ENCODE peak calls at places on chromosomes 13 and 19, in eight cellular contexts. S, M, A, Y, J, W, X and V are unnamed samples.

GRCh38 chr13:29594710-29595379 is 643 bp downstream of the SLC7A1 start:
- DNase-seq in J (peak), Y (peak), W (peak), S (peak), X (no peak), M (no peak), A (peak), V (peak)

GRCh38 chr19:44988896-44989563 is 12.2 kb upstream of the RELB start:
- DNase-seq in W (peak), J (peak), M (no peak), A (peak), S (peak), Y (peak), X (peak), V (no peak)

GRCh38 chr13:35699181-35699580 is 222.7 kb upstream of the MAB21L1 start:
- DNase-seq in S (no peak), W (no peak), X (no peak), Y (peak), J (no peak), A (peak), M (no peak), V (no peak)

GRCh38 chr13:24493356-24493755 is 19.2 kb downstream of the PARP4 start:
- DNase-seq in M (no peak), S (no peak), W (no peak), X (no peak), A (no peak), Y (no peak), J (no peak), V (no peak)

GRCh38 chr13:28819046-28819747 is 942 bp upstream of the MTUS2 start:
- DNase-seq in A (peak), S (no peak), M (no peak), W (peak), Y (peak), X (no peak), J (peak), V (no peak)

GRCh38 chr13:77616027-77616426 is 80.5 kb downstream of the SCEL start:
- DNase-seq in S (no peak), J (no peak), Y (no peak), M (no peak), A (no peak), X (no peak), W (no peak), V (no peak)

GRCh38 chr19:45630463-45630862 is 8.7 kb downstream of the EML2 start:
- DNase-seq in W (peak), A (peak), M (peak), S (no peak), X (peak), Y (peak), J (no peak), V (no peak)

GRCh38 chr13:94301487-94301886 is 178.0 kb downstream of the DCT start:
- DNase-seq in Y (no peak), A (no peak), X (no peak), S (no peak), M (no peak), J (no peak), W (no peak), V (no peak)

GRCh38 chr13:61600360-61601033 is 184.8 kb upstream of the PCDH20 start:
- DNase-seq in A (no peak), S (no peak), X (no peak), M (no peak), W (no peak), Y (no peak), J (no peak), V (no peak)

GRCh38 chr19:3692141-3693029 is 7.9 kb downstream of the PIP5K1C start:
- DNase-seq in A (no peak), M (no peak), S (peak), W (peak), X (no peak), Y (no peak), J (no peak), V (no peak)

GRCh38 chr13:112522578-112522977 is 65.4 kb downstream of the TUBGCP3 start:
- DNase-seq in X (no peak), M (no peak), S (no peak), W (no peak), Y (peak), J (no peak), A (peak), V (no peak)

GRCh38 chr19:10617409-10618121 is 7.8 kb upstream of the SLC44A2 start:
- DNase-seq in X (no peak), A (peak), Y (peak), W (no peak), J (no peak), M (peak), S (no peak), V (no peak)

GRCh38 chr19:56834564-56835375 is 5.8 kb downstream of the PEG3 start:
- DNase-seq in W (no peak), J (no peak), Y (no peak), M (no peak), A (no peak), S (no peak), X (no peak), V (no peak)

GRCh38 chr19:42287017-42287825 is 14.7 kb upstream of the PRR19 start:
- DNase-seq in Y (no peak), M (no peak), J (no peak), W (no peak), A (no peak), X (no peak), S (peak), V (no peak)

GRCh38 chr13:30830638-30830965 is 75.5 kb upstream of the MEDAG start:
- DNase-seq in X (peak), S (no peak), A (no peak), M (no peak), W (no peak), Y (peak), J (no peak), V (no peak)

GRCh38 chr13:19863323-19864017 is at the start of gene ZMYM5:
- DNase-seq in A (peak), X (peak), W (peak), Y (peak), M (peak), S (peak), J (peak), V (peak)

GRCh38 chr13:113887700-113888201 is 23.9 kb upstream of the GAS6 start:
- DNase-seq in A (no peak), M (no peak), Y (no peak), X (no peak), J (no peak), W (no peak), S (no peak), V (no peak)

GRCh38 chr19:40718774-40719391 is 2.0 kb downstream of the ITPKC start:
- DNase-seq in J (peak), W (peak), S (peak), X (peak), Y (peak), M (peak), A (peak), V (no peak)

GRCh38 chr19:11174336-11174735 is 18.8 kb upstream of the SPC24 start:
- DNase-seq in Y (no peak), S (no peak), J (no peak), M (no peak), W (no peak), X (no peak), A (no peak), V (no peak)

GRCh38 chr13:51502206-51502651 is 49.4 kb upstream of the INTS6 start:
- DNase-seq in J (no peak), S (no peak), X (no peak), A (no peak), W (no peak), Y (peak), M (no peak), V (no peak)

GRCh38 chr13:27927444-27928352 is 7.9 kb downstream of the PDX1 start:
- DNase-seq in S (no peak), Y (no peak), J (peak), X (no peak), M (no peak), W (no peak), A (no peak), V (no peak)

GRCh38 chr13:53250272-53250875 is 221.8 kb downstream of the OLFM4 start:
- DNase-seq in A (peak), X (peak), J (peak), W (peak), Y (peak), S (no peak), M (peak), V (no peak)

GRCh38 chr19:41431426-41432386 is 4.5 kb upstream of the B3GNT8 start:
- DNase-seq in A (no peak), Y (peak), X (no peak), S (peak), J (no peak), W (peak), M (no peak), V (no peak)

GRCh38 chr19:11530432-11530831 is 1.5 kb upstream of the ECSIT start:
- DNase-seq in J (peak), X (peak), S (peak), Y (peak), M (peak), A (no peak), W (peak), V (peak)

GRCh38 chr13:21673592-21674270 is 2.9 kb downstream of the FGF9 start:
- DNase-seq in M (no peak), X (no peak), Y (peak), W (peak), J (peak), S (peak), A (peak), V (no peak)

GRCh38 chr19:52662631-52663030 is 24.5 kb upstream of the ZNF83 start:
- DNase-seq in S (no peak), Y (no peak), M (peak), X (peak), A (no peak), J (no peak), W (no peak), V (no peak)

GRCh38 chr19:19657397-19657783 is 6.1 kb downstream of the ATP13A1 start:
- DNase-seq in X (no peak), S (peak), A (no peak), W (no peak), Y (no peak), J (no peak), M (no peak), V (no peak)

GRCh38 chr19:31296741-31297390 is 52.4 kb downstream of the TSHZ3 start:
- DNase-seq in W (no peak), X (no peak), J (no peak), M (no peak), S (no peak), A (no peak), Y (no peak), V (no peak)

GRCh38 chr19:10566658-10567410 is 1.0 kb upstream of the KRI1 start:
- DNase-seq in X (no peak), Y (no peak), A (no peak), M (no peak), W (no peak), J (peak), S (no peak), V (no peak)

GRCh38 chr19:18254546-18255500 is 19.4 kb downstream of the IQCN start:
- DNase-seq in Y (no peak), X (no peak), A (no peak), S (no peak), W (no peak), J (peak), M (no peak), V (no peak)

GRCh38 chr13:66859934-66860867 is 369.9 kb downstream of the PCDH9 start:
- DNase-seq in J (no peak), S (no peak), W (peak), M (no peak), X (no peak), Y (peak), A (no peak), V (no peak)

GRCh38 chr19:2888739-2889224 is 11.9 kb upstream of the ZNF57 start:
- DNase-seq in J (peak), X (no peak), Y (no peak), S (peak), A (no peak), W (no peak), M (no peak), V (no peak)

GRCh38 chr13:41496420-41497234 is 39.3 kb downstream of the RGCC start:
- DNase-seq in M (no peak), S (no peak), A (peak), J (no peak), Y (peak), W (peak), X (no peak), V (no peak)

GRCh38 chr13:20404488-20405222 is 121.0 kb downstream of the CRYL1 start:
- DNase-seq in X (no peak), M (no peak), Y (no peak), S (no peak), A (no peak), W (no peak), J (no peak), V (no peak)

GRCh38 chr13:74027161-74027779 is 106.9 kb downstream of the KLF12 start:
- DNase-seq in J (no peak), W (no peak), M (no peak), A (no peak), S (no peak), X (no peak), Y (no peak), V (no peak)

GRCh38 chr13:113495494-113496251 is 5.2 kb upstream of the DCUN1D2 start:
- DNase-seq in J (no peak), W (peak), A (no peak), Y (peak), X (no peak), M (no peak), S (no peak), V (no peak)

DNA sequence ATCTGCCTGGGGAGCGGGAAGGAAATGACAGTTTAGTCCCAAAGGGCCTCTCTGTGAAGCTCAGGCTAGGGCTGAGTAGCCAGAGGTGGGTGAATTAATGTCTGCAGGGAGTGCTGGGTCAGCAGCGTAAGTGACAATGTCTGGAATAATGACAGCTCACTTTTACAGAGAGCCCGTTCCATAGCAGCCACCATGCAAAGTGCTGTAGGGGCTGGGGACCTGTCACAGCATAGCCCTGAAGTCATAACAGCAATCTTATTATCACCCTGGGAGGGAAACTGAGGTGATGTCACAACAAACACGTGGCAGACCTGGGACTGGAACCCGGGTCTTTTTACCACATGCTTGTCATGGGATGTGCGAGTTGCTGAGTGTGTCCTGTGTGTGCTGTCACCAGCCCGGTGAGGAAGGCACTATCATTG is 8.7 kb upstream of the CD22 start:
- DNase-seq in Y (no peak), X (no peak), A (no peak), S (no peak), J (no peak), W (no peak), M (no peak), V (no peak)
- H3K27ac ChIP-seq in Y (no peak), X (no peak), A (no peak), S (no peak), J (no peak), W (peak), M (no peak), V (no peak)

DNA sequence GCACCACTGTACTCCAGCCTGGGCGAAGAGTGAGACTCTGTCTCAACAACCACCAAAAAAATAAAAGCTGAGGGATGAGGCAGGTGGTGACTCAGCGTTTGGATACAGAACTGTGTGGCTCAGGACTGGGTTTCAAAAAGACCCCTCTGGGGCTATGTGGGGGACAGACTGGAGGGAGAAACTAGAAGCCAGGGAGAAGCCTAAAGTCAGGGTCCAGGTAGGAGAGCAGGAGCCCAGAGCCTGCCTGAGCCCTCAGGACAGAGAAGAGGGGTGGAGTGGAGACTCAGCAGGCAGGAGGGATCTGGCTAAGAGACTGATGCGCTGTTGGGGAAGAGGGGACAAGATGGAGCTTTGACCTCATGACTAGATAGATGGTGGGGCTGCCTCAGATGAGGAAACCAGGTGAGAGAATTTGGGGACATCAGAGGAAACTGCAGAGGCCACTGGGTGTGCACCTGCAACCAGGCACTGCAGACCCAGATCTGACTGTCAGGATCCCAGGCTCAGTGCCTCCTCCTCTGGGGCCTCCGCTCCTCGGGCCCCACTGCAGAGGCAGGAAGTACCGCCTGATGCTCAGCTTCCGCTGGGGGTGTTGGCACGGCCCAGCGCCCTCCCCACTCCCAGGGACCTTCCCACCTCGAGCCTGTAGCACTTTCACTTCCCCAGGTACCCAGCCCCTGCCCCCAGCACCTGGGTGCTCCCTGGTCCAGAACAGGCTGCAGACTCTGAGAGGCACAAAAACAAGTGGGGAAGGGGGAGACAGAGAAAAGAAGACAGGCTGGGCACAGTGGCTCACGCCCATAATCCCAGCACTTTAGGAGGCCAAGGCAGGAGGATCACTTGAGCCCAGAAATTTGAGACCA is 1.5 kb upstream of the CD37 start:
- DNase-seq in S (peak), W (no peak), Y (peak), J (no peak), X (no peak), A (no peak), M (no peak), V (no peak)
- H3K27ac ChIP-seq in S (no peak), W (no peak), Y (no peak), J (no peak), X (no peak), A (no peak), M (no peak), V (no peak)

GRCh38 chr13:97275265-97275664 is 53.1 kb downstream of the MBNL2 start:
- DNase-seq in X (no peak), S (no peak), J (no peak), A (no peak), W (no peak), M (no peak), Y (peak), V (no peak)
- H3K27ac ChIP-seq in X (peak), S (no peak), J (no peak), A (peak), W (no peak), M (peak), Y (peak), V (peak)

GRCh38 chr13:48074006-48074405 is 20.9 kb downstream of the MED4 start:
- DNase-seq in J (no peak), A (no peak), W (no peak), X (no peak), Y (no peak), M (no peak), S (no peak), V (no peak)
- H3K27ac ChIP-seq in J (no peak), A (no peak), W (no peak), X (no peak), Y (no peak), M (no peak), S (no peak), V (no peak)

GRCh38 chr19:54252845-54253244 is 4.2 kb downstream of the LILRB5 start:
- DNase-seq in S (no peak), Y (no peak), X (no peak), W (no peak), A (no peak), J (no peak), M (no peak), V (no peak)

GRCh38 chr19:54248016-54248601 is 5.5 kb upstream of the LILRA6 start:
- DNase-seq in Y (peak), A (no peak), M (no peak), S (peak), W (no peak), X (no peak), J (no peak), V (no peak)

GRCh38 chr19:54245936-54246335 is 3.3 kb upstream of the LILRA6 start:
- DNase-seq in Y (no peak), M (no peak), W (no peak), J (no peak), X (no peak), A (no peak), S (no peak), V (no peak)

GRCh38 chr19:54252243-54252642 is 4.8 kb downstream of the LILRB5 start:
- DNase-seq in S (no peak), J (no peak), Y (no peak), A (no peak), M (no peak), W (no peak), X (no peak), V (no peak)

GRCh38 chr19:54247106-54247930 is 4.7 kb upstream of the LILRA6 start:
- DNase-seq in M (no peak), J (no peak), W (no peak), X (no peak), S (no peak), Y (no peak), A (no peak), V (no peak)
- H3K27ac ChIP-seq in M (no peak), J (no peak), W (no peak), X (no peak), S (no peak), Y (no peak), A (no peak), V (no peak)

GRCh38 chr13:49533011-49533410 is 37.3 kb downstream of the PHF11 start:
- DNase-seq in X (no peak), W (no peak), J (no peak), S (no peak), M (no peak), Y (no peak), A (no peak), V (no peak)

GRCh38 chr13:49530452-49530851 is 34.7 kb downstream of the PHF11 start:
- DNase-seq in A (no peak), Y (no peak), J (no peak), X (no peak), M (no peak), W (no peak), S (no peak), V (no peak)

GRCh38 chr13:49533586-49534269 is 38.0 kb downstream of the PHF11 start:
- DNase-seq in M (no peak), X (no peak), S (no peak), Y (no peak), A (no peak), W (no peak), J (no peak), V (no peak)

GRCh38 chr13:49536144-49536873 is 40.6 kb downstream of the PHF11 start:
- DNase-seq in A (no peak), M (no peak), Y (no peak), X (no peak), J (no peak), W (no peak), S (no peak), V (no peak)

GRCh38 chr13:49532593-49532992 is 36.8 kb downstream of the PHF11 start:
- DNase-seq in Y (no peak), W (no peak), M (no peak), S (no peak), X (no peak), J (no peak), A (no peak), V (no peak)
- H3K27ac ChIP-seq in Y (no peak), W (no peak), M (no peak), S (no peak), X (no peak), J (no peak), A (no peak), V (no peak)

DNA sequence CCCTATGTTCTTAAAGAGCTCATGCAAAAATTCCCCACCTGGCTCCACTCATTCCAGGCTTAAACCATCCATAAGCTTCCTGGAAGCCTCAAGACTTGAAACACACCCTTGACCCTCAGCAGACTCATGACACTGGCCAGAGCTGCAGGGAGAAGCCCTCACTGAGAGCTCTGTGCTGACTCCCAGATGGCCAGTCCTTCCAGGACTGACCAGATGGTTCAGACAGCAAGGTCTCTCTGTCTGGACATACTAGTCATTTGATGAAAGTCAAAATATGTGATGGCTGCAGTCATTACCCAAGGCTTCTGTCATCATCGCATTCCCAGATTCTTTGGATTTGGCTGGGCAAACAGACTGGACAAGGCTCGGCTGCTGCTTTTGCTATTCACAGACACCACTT is 397.4 kb downstream of the FOXO1 start:
- DNase-seq in S (no peak), W (no peak), A (no peak), J (peak), M (no peak), Y (no peak), X (no peak), V (no peak)
- H3K27ac ChIP-seq in S (no peak), W (no peak), A (no peak), J (no peak), M (no peak), Y (no peak), X (no peak), V (no peak)